ENCODE peak calls at places on chromosomes 7 and 10, in six cellular contexts. L is stimulated activated CD8-positive, alpha-beta memory T cell treated with anti-CD3 and anti-CD28 coated beads, Interleukin-4, amount 100 ng/mL, for 4 hours; V is HL-60; N is lung; O is lung microvascular endothelial cell; R is activated CD4-positive, alpha-beta T cell treated with anti-CD3 and anti-CD28 coated beads, Interleukin-2, amount 50 U/mL, for 24 hours. B is an unnamed sample.

GRCh38 chr10:50622497-50623298 is 1.1 kb downstream of the SGMS1 start:
- DNase-seq in R (no peak), V (peak; percentile 42), O (peak; percentile 56), N (peak; percentile 36), L (no peak), B (no peak)

GRCh38 chr10:42955493-42955889 is 121.4 kb upstream of the RET start:
- DNase-seq in L (no peak), N (peak; percentile 21), O (no peak), R (no peak), V (no peak), B (no peak)

GRCh38 chr10:89954787-89955566 is 253.6 kb downstream of the KIF20B start:
- DNase-seq in N (no peak), O (no peak), L (no peak), R (no peak), V (no peak), B (no peak)

GRCh38 chr7:90657481-90657880 is 61.4 kb downstream of the CDK14 start:
- DNase-seq in R (no peak), L (no peak), V (no peak), N (no peak), O (no peak), B (no peak)

GRCh38 chr7:81449105-81449504 is 320.7 kb downstream of the HGF start:
- DNase-seq in L (no peak), N (no peak), R (no peak), O (no peak), V (no peak), B (no peak)

GRCh38 chr7:65832281-65832680 is 40.6 kb upstream of the VKORC1L1 start:
- DNase-seq in O (peak; percentile 58), N (no peak), L (no peak), V (peak; percentile 2), R (no peak), B (no peak)

GRCh38 chr7:35701287-35701686 is 6.4 kb upstream of the HERPUD2 start:
- DNase-seq in O (no peak), L (no peak), V (no peak), R (no peak), N (no peak), B (no peak)

GRCh38 chr7:85554294-85554877 is 367.5 kb upstream of the SEMA3D start:
- DNase-seq in O (peak; percentile 65), N (no peak), V (peak; percentile 19), L (no peak), R (peak; percentile 2), B (peak; percentile 17)

GRCh38 chr10:98076086-98076485 is 45.7 kb upstream of the CRTAC1 start:
- DNase-seq in R (no peak), L (no peak), V (peak; percentile 49), O (no peak), N (no peak), B (no peak)

B was measured in CMK.